ENCODE peak calls at places on chromosome 7, in ten cellular contexts. S is anterior cingulate cortex, J is stomach, V is endothelial cell, Y is germinal center, B is NCI-H2171 treated with DMSO at 0.1 percent for 48 hours, N is neural progenitor cell, M is GM04503, G is hypothalamus, X is non-pigmented ciliary epithelial cell. T is an unnamed sample.

GRCh38 chr7:29607889-29608288 is 44.3 kb downstream of the PRR15 start:
- DNase-seq in X (no peak), Y (no peak), G (no peak), N (no peak), J (peak), B (no peak), V (no peak), M (no peak), S (no peak), T (no peak)

GRCh38 chr7:98681951-98682350 is 64.9 kb downstream of the NPTX2 start:
- DNase-seq in B (peak), V (no peak), M (no peak), X (no peak), S (no peak), N (no peak), G (no peak), Y (no peak), J (no peak), T (no peak)

GRCh38 chr7:94244760-94245159 is 149.9 kb upstream of the COL1A2 start:
- DNase-seq in Y (no peak), M (no peak), X (no peak), V (no peak), J (no peak), B (no peak), N (no peak), G (no peak), S (no peak), T (no peak)

GRCh38 chr7:127226685-127227374 is 25.9 kb downstream of the GRM8 start:
- DNase-seq in S (no peak), N (peak), M (no peak), Y (no peak), V (no peak), G (no peak), J (no peak), B (no peak), X (no peak), T (no peak)

GRCh38 chr7:4667776-4668509 is 14.2 kb upstream of the FOXK1 start:
- DNase-seq in J (no peak), M (peak), G (no peak), Y (no peak), S (no peak), V (no peak), X (peak), N (no peak), B (peak), T (no peak)

GRCh38 chr7:26648429-26649015 is 215.9 kb downstream of the SKAP2 start:
- DNase-seq in B (no peak), S (no peak), N (no peak), X (peak), M (peak), Y (no peak), J (no peak), V (no peak), G (no peak), T (no peak)

GRCh38 chr7:32299133-32299702 is 191.0 kb downstream of the LSM5 start:
- DNase-seq in B (peak), X (no peak), Y (no peak), V (peak), G (no peak), J (no peak), N (peak), M (no peak), S (no peak), T (peak)

GRCh38 chr7:45888185-45888992 is at the start of gene IGFBP1:
- DNase-seq in V (peak), S (no peak), X (no peak), J (no peak), M (no peak), N (peak), G (no peak), Y (no peak), B (peak), T (no peak)

GRCh38 chr7:132771301-132771730 is 195.0 kb upstream of the PLXNA4 start:
- DNase-seq in S (no peak), N (no peak), Y (peak), G (no peak), X (no peak), M (no peak), J (no peak), B (no peak), V (no peak), T (no peak)

GRCh38 chr7:124171068-124171467 is 138.2 kb upstream of the TMEM229A start:
- DNase-seq in V (peak), G (no peak), S (peak), J (no peak), Y (no peak), X (no peak), M (no peak), N (peak), B (no peak), T (peak)

GRCh38 chr7:94394058-94394398 is 667 bp upstream of the COL1A2 start:
- DNase-seq in S (no peak), Y (no peak), M (no peak), X (no peak), B (no peak), V (peak), N (no peak), G (no peak), J (no peak), T (no peak)

GRCh38 chr7:151853896-151854807 is 22.8 kb downstream of the PRKAG2 start:
- DNase-seq in V (no peak), Y (no peak), M (no peak), B (no peak), G (no peak), J (no peak), S (peak), X (no peak), N (peak), T (no peak)

GRCh38 chr7:33054261-33054964 is 8.2 kb downstream of the NT5C3A start:
- DNase-seq in J (no peak), B (no peak), X (no peak), V (no peak), Y (no peak), G (no peak), N (no peak), M (no peak), S (no peak), T (no peak)

GRCh38 chr7:157309990-157310668 is 26.7 kb upstream of the DNAJB6 start:
- DNase-seq in N (no peak), S (peak), M (peak), J (no peak), V (no peak), Y (no peak), X (peak), B (no peak), G (no peak), T (peak)

GRCh38 chr7:106757846-106758245 is 96.9 kb upstream of the CCDC71L start:
- DNase-seq in X (no peak), V (no peak), G (no peak), J (no peak), M (no peak), B (peak), N (no peak), S (no peak), Y (no peak), T (peak)

GRCh38 chr7:128913856-128914565 is 3.5 kb upstream of the KCP start:
- DNase-seq in M (no peak), G (no peak), S (no peak), B (no peak), V (no peak), X (no peak), Y (no peak), N (no peak), J (no peak), T (no peak)

GRCh38 chr7:152120210-152120609 is 94.7 kb downstream of the GALNT11 start:
- DNase-seq in V (no peak), S (no peak), Y (no peak), G (no peak), M (no peak), B (no peak), N (no peak), X (no peak), J (no peak), T (no peak)

GRCh38 chr7:150340024-150340749 is 1.2 kb downstream of the RARRES2 start:
- DNase-seq in V (no peak), M (peak), X (no peak), J (peak), N (peak), S (no peak), G (no peak), Y (no peak), B (no peak), T (peak)

GRCh38 chr7:41688012-41688625 is 14.8 kb downstream of the INHBA start:
- DNase-seq in X (no peak), B (no peak), S (no peak), Y (no peak), M (no peak), G (no peak), J (no peak), V (no peak), N (no peak), T (no peak)

GRCh38 chr7:93327006-93327633 is 95.0 kb downstream of the VPS50 start:
- DNase-seq in N (no peak), Y (no peak), G (no peak), J (no peak), X (peak), B (no peak), M (peak), S (no peak), V (no peak), T (no peak)

GRCh38 chr7:132394283-132395003 is 181.8 kb downstream of the PLXNA4 start:
- DNase-seq in M (no peak), J (no peak), B (peak), Y (no peak), N (no peak), S (no peak), G (no peak), V (no peak), X (no peak), T (no peak)

GRCh38 chr7:1742555-1743303 is 72.7 kb downstream of the ELFN1 start:
- DNase-seq in B (peak), S (no peak), Y (no peak), V (no peak), M (no peak), J (peak), N (no peak), X (no peak), G (no peak), T (peak)

GRCh38 chr7:79317728-79318127 is 135.7 kb downstream of the MAGI2 start:
- DNase-seq in S (no peak), X (peak), V (no peak), B (no peak), Y (no peak), N (peak), M (peak), G (no peak), J (no peak), T (no peak)

GRCh38 chr7:47518827-47519226 is 63.1 kb downstream of the TNS3 start:
- DNase-seq in J (no peak), B (no peak), V (no peak), Y (no peak), G (no peak), S (no peak), X (peak), N (no peak), M (no peak), T (no peak)

GRCh38 chr7:148699772-148700629 is 1.3 kb downstream of the CUL1 start:
- DNase-seq in J (no peak), X (no peak), S (peak), V (no peak), B (peak), Y (no peak), M (no peak), G (peak), N (no peak), T (no peak)

GRCh38 chr7:52197234-52197633 is 838.2 kb upstream of the POM121L12 start:
- DNase-seq in J (no peak), G (no peak), B (no peak), M (no peak), Y (no peak), X (no peak), V (no peak), S (no peak), N (no peak), T (no peak)

GRCh38 chr7:1289681-1290261 is 57.1 kb downstream of the UNCX start:
- DNase-seq in Y (no peak), M (no peak), G (no peak), J (no peak), V (no peak), N (peak), X (no peak), B (no peak), S (no peak), T (no peak)

GRCh38 chr7:84372155-84372621 is 177.6 kb upstream of the SEMA3A start:
- DNase-seq in J (no peak), G (no peak), N (peak), X (peak), Y (no peak), M (peak), S (no peak), V (no peak), B (peak), T (no peak)

GRCh38 chr7:66500087-66500486 is 128.6 kb upstream of the KCTD7 start:
- DNase-seq in V (no peak), N (no peak), X (no peak), B (peak), G (no peak), J (no peak), M (no peak), S (no peak), Y (no peak), T (no peak)

GRCh38 chr7:21542891-21543527 is at the start of gene DNAH11:
- DNase-seq in X (no peak), M (no peak), S (no peak), Y (peak), G (no peak), V (peak), J (peak), B (no peak), N (peak), T (peak)

GRCh38 chr7:22442187-22442886 is 57.7 kb downstream of the STEAP1B start:
- DNase-seq in Y (no peak), X (no peak), N (no peak), G (no peak), J (no peak), V (no peak), M (no peak), B (no peak), S (no peak), T (peak)

GRCh38 chr7:47428052-47428779 is 153.7 kb downstream of the TNS3 start:
- DNase-seq in V (no peak), G (no peak), Y (no peak), S (no peak), X (no peak), N (no peak), B (peak), M (no peak), J (no peak), T (no peak)

GRCh38 chr7:64045301-64046040 is at the start of gene ZNF727:
- DNase-seq in G (peak), M (no peak), B (no peak), N (no peak), V (no peak), S (peak), J (no peak), X (no peak), Y (no peak), T (peak)

GRCh38 chr7:12504144-12504543 is 66.4 kb upstream of the SCIN start:
- DNase-seq in V (no peak), B (no peak), S (no peak), N (no peak), M (no peak), X (no peak), G (no peak), J (no peak), Y (no peak), T (no peak)

GRCh38 chr7:8254667-8255066 is 7.3 kb downstream of the ICA1 start:
- DNase-seq in B (no peak), G (no peak), S (no peak), M (no peak), J (peak), Y (no peak), V (no peak), N (no peak), X (no peak), T (peak)